ENCODE peak calls at places on chromosome 10, in ten cellular contexts. One of them, this sample, is unnamed.

GRCh38 chr10:104330168-104331117 is 7.8 kb downstream of the ITPRIP start:
- DNase-seq in mucosa of descending colon: peak
- DNase-seq in GM12865: no peak
- DNase-seq in neural crest cell: no peak
- DNase-seq in fibroblast of villous mesenchyme: peak
- DNase-seq in cardiac fibroblast: peak
- DNase-seq in coronary artery: peak
- DNase-seq in astrocyte: peak
- DNase-seq in endothelial cell: no peak
- DNase-seq in Calu3: no peak
- DNase-seq in this sample: peak

GRCh38 chr10:112227331-112227961 is 43.9 kb upstream of the GPAM start:
- DNase-seq in fibroblast of villous mesenchyme: peak
- DNase-seq in cardiac fibroblast: peak
- DNase-seq in astrocyte: peak
- DNase-seq in GM12865: no peak
- DNase-seq in coronary artery: no peak
- DNase-seq in endothelial cell: no peak
- DNase-seq in mucosa of descending colon: no peak
- DNase-seq in Calu3: peak
- DNase-seq in neural crest cell: no peak
- DNase-seq in this sample: peak

GRCh38 chr10:74824184-74825032 is 2.0 kb upstream of the KAT6B start:
- DNase-seq in Calu3: no peak
- DNase-seq in mucosa of descending colon: peak
- DNase-seq in fibroblast of villous mesenchyme: no peak
- DNase-seq in astrocyte: no peak
- DNase-seq in neural crest cell: no peak
- DNase-seq in endothelial cell: peak
- DNase-seq in coronary artery: no peak
- DNase-seq in cardiac fibroblast: peak
- DNase-seq in GM12865: peak
- DNase-seq in this sample: peak

GRCh38 chr10:79137826-79138225 is 69.1 kb downstream of the ZMIZ1 start:
- DNase-seq in GM12865: peak
- DNase-seq in Calu3: no peak
- DNase-seq in astrocyte: peak
- DNase-seq in endothelial cell: no peak
- DNase-seq in neural crest cell: no peak
- DNase-seq in fibroblast of villous mesenchyme: peak
- DNase-seq in mucosa of descending colon: peak
- DNase-seq in coronary artery: no peak
- DNase-seq in cardiac fibroblast: peak
- DNase-seq in this sample: peak

GRCh38 chr10:123470570-123470969 is 195.6 kb upstream of the GPR26 start:
- DNase-seq in fibroblast of villous mesenchyme: no peak
- DNase-seq in Calu3: no peak
- DNase-seq in coronary artery: no peak
- DNase-seq in neural crest cell: no peak
- DNase-seq in GM12865: no peak
- DNase-seq in astrocyte: no peak
- DNase-seq in endothelial cell: no peak
- DNase-seq in mucosa of descending colon: no peak
- DNase-seq in cardiac fibroblast: no peak
- DNase-seq in this sample: no peak

GRCh38 chr10:44725404-44725803 is 185.7 kb upstream of the TMEM72 start:
- DNase-seq in fibroblast of villous mesenchyme: no peak
- DNase-seq in coronary artery: no peak
- DNase-seq in endothelial cell: no peak
- DNase-seq in GM12865: no peak
- DNase-seq in astrocyte: peak
- DNase-seq in Calu3: no peak
- DNase-seq in mucosa of descending colon: no peak
- DNase-seq in cardiac fibroblast: peak
- DNase-seq in neural crest cell: no peak
- DNase-seq in this sample: peak

GRCh38 chr10:124299726-124300125 is 119.0 kb downstream of the OAT start:
- DNase-seq in endothelial cell: no peak
- DNase-seq in mucosa of descending colon: no peak
- DNase-seq in cardiac fibroblast: no peak
- DNase-seq in fibroblast of villous mesenchyme: no peak
- DNase-seq in Calu3: no peak
- DNase-seq in astrocyte: no peak
- DNase-seq in GM12865: no peak
- DNase-seq in coronary artery: no peak
- DNase-seq in neural crest cell: no peak
- DNase-seq in this sample: no peak

GRCh38 chr10:60536529-60537114 is 146.9 kb upstream of the ANK3 start:
- DNase-seq in fibroblast of villous mesenchyme: peak
- DNase-seq in endothelial cell: no peak
- DNase-seq in neural crest cell: no peak
- DNase-seq in GM12865: no peak
- DNase-seq in astrocyte: peak
- DNase-seq in cardiac fibroblast: peak
- DNase-seq in coronary artery: no peak
- DNase-seq in Calu3: no peak
- DNase-seq in mucosa of descending colon: no peak
- DNase-seq in this sample: peak

GRCh38 chr10:87510025-87510424 is 5.3 kb downstream of the MINPP1 start:
- DNase-seq in GM12865: no peak
- DNase-seq in endothelial cell: no peak
- DNase-seq in fibroblast of villous mesenchyme: no peak
- DNase-seq in astrocyte: no peak
- DNase-seq in coronary artery: no peak
- DNase-seq in mucosa of descending colon: no peak
- DNase-seq in neural crest cell: no peak
- DNase-seq in cardiac fibroblast: no peak
- DNase-seq in Calu3: no peak
- DNase-seq in this sample: no peak

GRCh38 chr10:127592586-127592985 is 43.5 kb downstream of the NPS start:
- DNase-seq in astrocyte: no peak
- DNase-seq in neural crest cell: no peak
- DNase-seq in coronary artery: no peak
- DNase-seq in endothelial cell: no peak
- DNase-seq in fibroblast of villous mesenchyme: no peak
- DNase-seq in GM12865: no peak
- DNase-seq in Calu3: no peak
- DNase-seq in cardiac fibroblast: no peak
- DNase-seq in mucosa of descending colon: no peak
- DNase-seq in this sample: no peak

GRCh38 chr10:11576092-11576809 is 35.2 kb downstream of the USP6NL start:
- DNase-seq in astrocyte: no peak
- DNase-seq in neural crest cell: no peak
- DNase-seq in GM12865: no peak
- DNase-seq in fibroblast of villous mesenchyme: no peak
- DNase-seq in coronary artery: no peak
- DNase-seq in Calu3: no peak
- DNase-seq in cardiac fibroblast: no peak
- DNase-seq in endothelial cell: no peak
- DNase-seq in mucosa of descending colon: no peak
- DNase-seq in this sample: no peak

GRCh38 chr10:77223532-77224460 is 413.8 kb downstream of the KCNMA1 start:
- DNase-seq in mucosa of descending colon: no peak
- DNase-seq in astrocyte: no peak
- DNase-seq in fibroblast of villous mesenchyme: no peak
- DNase-seq in neural crest cell: no peak
- DNase-seq in Calu3: no peak
- DNase-seq in cardiac fibroblast: no peak
- DNase-seq in coronary artery: no peak
- DNase-seq in GM12865: no peak
- DNase-seq in endothelial cell: no peak
- DNase-seq in this sample: no peak

DNA sequence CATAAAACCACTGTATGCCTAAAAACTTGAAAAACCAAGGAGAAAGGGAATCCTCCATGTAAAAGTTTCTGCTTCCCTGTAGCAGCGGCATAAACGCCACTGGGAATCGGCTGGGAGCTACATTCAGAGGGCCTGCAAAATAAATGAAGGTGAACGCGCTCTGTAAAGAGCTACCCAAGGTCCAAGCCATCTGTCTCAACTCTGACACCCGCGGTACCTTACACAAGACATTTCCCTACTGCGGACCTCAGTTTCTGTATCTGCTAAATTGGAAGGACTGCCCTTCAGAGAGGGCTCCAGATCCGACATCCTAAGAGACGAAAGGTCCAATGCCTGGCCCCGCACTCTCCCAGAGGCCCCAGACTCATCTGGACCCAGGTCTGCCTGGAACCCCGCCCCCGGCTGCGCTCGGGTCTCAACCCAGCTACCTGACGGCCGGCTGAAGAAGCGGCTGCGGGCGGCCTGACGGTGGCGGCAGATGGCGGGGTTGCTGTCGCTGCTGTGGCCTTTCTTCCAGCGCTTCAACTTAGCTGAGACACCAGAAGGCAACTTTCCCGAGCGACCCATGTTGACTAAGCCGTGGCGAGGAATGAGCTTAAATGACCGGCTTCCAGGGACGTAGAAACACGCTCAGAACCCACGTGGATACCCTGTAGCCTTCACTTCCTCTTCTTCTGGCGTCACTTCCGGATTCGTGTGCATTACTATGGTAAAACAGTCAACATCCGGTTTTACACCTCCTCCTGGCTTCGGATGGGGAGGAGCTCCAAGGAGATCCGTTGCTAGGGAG is at the start of gene RRP12:
- DNase-seq in Calu3: peak
- DNase-seq in fibroblast of villous mesenchyme: peak
- DNase-seq in coronary artery: peak
- DNase-seq in astrocyte: peak
- DNase-seq in GM12865: peak
- DNase-seq in mucosa of descending colon: peak
- DNase-seq in endothelial cell: peak
- DNase-seq in neural crest cell: peak
- DNase-seq in cardiac fibroblast: peak
- DNase-seq in this sample: peak
- TF ChIP-seq CTCF in Calu3: no peak
- TF ChIP-seq CTCF in fibroblast of villous mesenchyme: peak
- TF ChIP-seq CTCF in coronary artery: no peak
- TF ChIP-seq CTCF in astrocyte: no peak
- TF ChIP-seq CTCF in GM12865: peak
- TF ChIP-seq CTCF in mucosa of descending colon: no peak
- TF ChIP-seq CTCF in endothelial cell: no peak
- TF ChIP-seq CTCF in neural crest cell: peak
- TF ChIP-seq CTCF in cardiac fibroblast: peak
- TF ChIP-seq CTCF in this sample: peak

GRCh38 chr10:88728107-88728763 is 22.2 kb downstream of the LIPK start:
- DNase-seq in endothelial cell: peak
- DNase-seq in Calu3: no peak
- DNase-seq in cardiac fibroblast: peak
- DNase-seq in mucosa of descending colon: no peak
- DNase-seq in astrocyte: no peak
- DNase-seq in coronary artery: no peak
- DNase-seq in fibroblast of villous mesenchyme: peak
- DNase-seq in neural crest cell: peak
- DNase-seq in GM12865: peak
- DNase-seq in this sample: no peak
- TF ChIP-seq CTCF in endothelial cell: peak
- TF ChIP-seq CTCF in Calu3: peak
- TF ChIP-seq CTCF in cardiac fibroblast: peak
- TF ChIP-seq CTCF in mucosa of descending colon: no peak
- TF ChIP-seq CTCF in astrocyte: no peak
- TF ChIP-seq CTCF in coronary artery: no peak
- TF ChIP-seq CTCF in fibroblast of villous mesenchyme: peak
- TF ChIP-seq CTCF in neural crest cell: peak
- TF ChIP-seq CTCF in GM12865: peak
- TF ChIP-seq CTCF in this sample: peak

GRCh38 chr10:23081891-23082290 is 13.5 kb upstream of the MSRB2 start:
- DNase-seq in endothelial cell: no peak
- DNase-seq in cardiac fibroblast: peak
- DNase-seq in fibroblast of villous mesenchyme: peak
- DNase-seq in Calu3: no peak
- DNase-seq in coronary artery: no peak
- DNase-seq in neural crest cell: no peak
- DNase-seq in GM12865: peak
- DNase-seq in astrocyte: no peak
- DNase-seq in mucosa of descending colon: no peak
- DNase-seq in this sample: peak
- TF ChIP-seq CTCF in endothelial cell: no peak
- TF ChIP-seq CTCF in cardiac fibroblast: peak
- TF ChIP-seq CTCF in fibroblast of villous mesenchyme: peak
- TF ChIP-seq CTCF in Calu3: peak
- TF ChIP-seq CTCF in coronary artery: no peak
- TF ChIP-seq CTCF in neural crest cell: peak
- TF ChIP-seq CTCF in GM12865: peak
- TF ChIP-seq CTCF in astrocyte: no peak
- TF ChIP-seq CTCF in mucosa of descending colon: no peak
- TF ChIP-seq CTCF in this sample: peak

DNA sequence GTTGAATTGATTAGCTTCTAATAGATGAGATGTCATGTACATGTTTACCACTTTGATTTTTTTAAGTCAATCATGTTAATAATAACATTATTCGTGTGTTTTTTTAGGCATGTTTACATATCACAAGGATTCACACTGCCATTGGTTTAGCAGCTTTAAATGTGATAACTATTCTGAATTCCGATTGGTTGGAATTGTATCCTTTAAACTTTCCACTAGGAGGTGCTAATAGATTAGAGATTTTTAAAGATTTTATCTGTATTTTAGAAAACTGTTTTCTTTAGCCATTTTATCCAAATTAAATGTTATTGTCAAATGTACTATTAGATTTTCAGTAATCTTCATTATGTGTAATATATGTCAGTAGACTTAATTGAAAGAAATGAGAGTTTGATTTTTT is 83.2 kb downstream of the HECTD2 start:
- DNase-seq in Calu3: no peak
- DNase-seq in GM12865: peak
- DNase-seq in coronary artery: no peak
- DNase-seq in endothelial cell: no peak
- DNase-seq in cardiac fibroblast: peak
- DNase-seq in mucosa of descending colon: no peak
- DNase-seq in fibroblast of villous mesenchyme: peak
- DNase-seq in astrocyte: peak
- DNase-seq in neural crest cell: no peak
- DNase-seq in this sample: peak
- TF ChIP-seq CTCF in Calu3: no peak
- TF ChIP-seq CTCF in GM12865: no peak
- TF ChIP-seq CTCF in coronary artery: peak
- TF ChIP-seq CTCF in endothelial cell: peak
- TF ChIP-seq CTCF in cardiac fibroblast: peak
- TF ChIP-seq CTCF in mucosa of descending colon: no peak
- TF ChIP-seq CTCF in fibroblast of villous mesenchyme: peak
- TF ChIP-seq CTCF in astrocyte: peak
- TF ChIP-seq CTCF in neural crest cell: peak
- TF ChIP-seq CTCF in this sample: peak

This sample was measured in AG10803.